ENCODE peak calls at places on chromosome 10, in ten cellular contexts. I, N, C, T, O, V, S, P, A and R are unnamed samples.

GRCh38 chr10:24241536-24241935 is 32.6 kb downstream of the KIAA1217 start:
- DNase-seq in I (no peak), N (no peak), C (no peak), T (no peak), O (no peak), V (no peak), S (no peak), P (no peak), A (no peak), R (no peak)

GRCh38 chr10:51063659-51064535 is 10.4 kb upstream of the PRKG1 start:
- DNase-seq in I (no peak), N (no peak), C (no peak), T (peak; percentile 16), O (no peak), V (peak; percentile 44), S (peak; percentile 35), P (no peak), A (no peak), R (peak; percentile 37)

GRCh38 chr10:13046861-13047528 is 45.5 kb upstream of the CCDC3 start:
- DNase-seq in I (no peak), N (no peak), C (no peak), T (no peak), O (no peak), V (no peak), S (no peak), P (no peak), A (no peak), R (no peak)

GRCh38 chr10:63166742-63167258 is 33.7 kb downstream of the NRBF2 start:
- DNase-seq in I (no peak), N (no peak), C (no peak), T (peak; percentile 78), O (peak; percentile 27), V (peak; percentile 89), S (peak; percentile 69), P (no peak), A (no peak), R (peak; percentile 79)

GRCh38 chr10:120415709-120416330 is 41.2 kb upstream of the PLPP4 start:
- DNase-seq in I (no peak), N (no peak), C (no peak), T (no peak), O (no peak), V (no peak), S (peak; percentile 97), P (no peak), A (no peak), R (no peak)

GRCh38 chr10:121312582-121312981 is 285.7 kb downstream of the FGFR2 start:
- DNase-seq in I (no peak), N (no peak), C (no peak), T (no peak), O (no peak), V (no peak), S (no peak), P (no peak), A (no peak), R (no peak)

GRCh38 chr10:33134011-33134751 is 176.2 kb upstream of the ITGB1 start:
- DNase-seq in I (peak; percentile 63), N (no peak), C (no peak), T (no peak), O (peak; percentile 80), V (peak; percentile 48), S (peak; percentile 99), P (no peak), A (no peak), R (peak; percentile 99)

GRCh38 chr10:89627863-89628262 is 17.2 kb downstream of the PANK1 start:
- DNase-seq in I (no peak), N (no peak), C (no peak), T (no peak), O (no peak), V (no peak), S (no peak), P (no peak), A (no peak), R (no peak)

GRCh38 chr10:91856637-91857036 is 52.6 kb downstream of the FGFBP3 start:
- DNase-seq in I (no peak), N (no peak), C (no peak), T (peak; percentile 5), O (no peak), V (no peak), S (no peak), P (no peak), A (no peak), R (peak; percentile 5)

GRCh38 chr10:10629512-10629911 is 388.2 kb upstream of the CELF2 start:
- DNase-seq in I (no peak), N (no peak), C (no peak), T (no peak), O (no peak), V (no peak), S (peak; percentile 3), P (no peak), A (no peak), R (no peak)

GRCh38 chr10:10126231-10126630 is 891.4 kb upstream of the CELF2 start:
- DNase-seq in I (no peak), N (no peak), C (no peak), T (no peak), O (no peak), V (no peak), S (peak; percentile 15), P (no peak), A (no peak), R (no peak)

GRCh38 chr10:83724471-83725241 is 414.7 kb upstream of the GHITM start:
- DNase-seq in I (no peak), N (no peak), C (no peak), T (no peak), O (no peak), V (no peak), S (no peak), P (no peak), A (no peak), R (no peak)

GRCh38 chr10:115827180-115827579 is 445.8 kb downstream of the GFRA1 start:
- DNase-seq in I (no peak), N (peak; percentile 29), C (no peak), T (no peak), O (no peak), V (no peak), S (peak; percentile 88), P (no peak), A (no peak), R (no peak)

GRCh38 chr10:72276013-72276387 is 2.3 kb downstream of the DDIT4 start:
- DNase-seq in I (no peak), N (no peak), C (no peak), T (no peak), O (no peak), V (no peak), S (no peak), P (peak; percentile 81), A (no peak), R (peak; percentile 66)

DNA sequence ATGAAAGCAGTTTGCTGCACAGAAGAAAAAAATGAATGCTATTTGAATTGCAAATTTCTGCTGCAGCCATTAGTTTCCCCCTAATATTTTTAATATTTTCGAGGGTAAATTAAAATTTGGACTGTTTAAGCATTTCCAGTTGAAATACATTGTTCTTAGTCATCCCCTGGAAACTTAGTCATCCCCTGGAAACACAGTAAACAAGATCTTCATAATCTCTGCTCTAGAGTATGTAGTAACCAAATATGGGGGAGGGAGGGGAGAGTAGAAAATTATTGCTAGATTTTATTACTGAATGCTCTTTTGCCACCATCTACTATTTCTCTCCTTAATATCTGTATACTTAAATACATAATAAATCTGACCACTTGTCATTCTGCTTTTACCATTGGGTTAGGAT is 1053.3 kb downstream of the SORCS1 start:
- DNase-seq in I (no peak), N (no peak), C (no peak), T (no peak), O (no peak), V (no peak), S (no peak), P (no peak), A (no peak), R (no peak)
- H3K9me3 ChIP-seq in I (no peaks in the 10 kb centered on the region), N (no peaks in the 10 kb centered on the region), C (peaks cover under 1% of the 10 kb centered on the region), T (no peaks in the 10 kb centered on the region), O (no peaks in the 10 kb centered on the region), V (no peaks in the 10 kb centered on the region), S (no peaks in the 10 kb centered on the region), P (no peaks in the 10 kb centered on the region), A (no peaks in the 10 kb centered on the region), R (no peaks in the 10 kb centered on the region)

GRCh38 chr10:102691701-102692100 is 22.5 kb downstream of the ARL3 start:
- DNase-seq in I (no peak), N (no peak), C (no peak), T (no peak), O (no peak), V (no peak), S (no peak), P (no peak), A (no peak), R (no peak)
- H3K4me1 ChIP-seq in I (no peaks in the 10 kb centered on the region), N (no peaks in the 10 kb centered on the region), C (no peaks in the 10 kb centered on the region), T (no peaks in the 10 kb centered on the region), O (peaks cover 6% of the 10 kb centered on the region), V (no peaks in the 10 kb centered on the region), S (no peaks in the 10 kb centered on the region), P (no peaks in the 10 kb centered on the region), A (no peaks in the 10 kb centered on the region), R (no peaks in the 10 kb centered on the region)

GRCh38 chr10:124221356-124222297 is 128.2 kb upstream of the CHST15 start:
- DNase-seq in I (no peak), N (no peak), C (no peak), T (peak; percentile 74), O (no peak), V (no peak), S (peak; percentile 72), P (no peak), A (no peak), R (no peak)
- H3K4me3 ChIP-seq in I (no peak overlapping the region), N (no peak overlapping the region), C (no peak overlapping the region), T (peak overlapping the region; percentile 33), O (no peak overlapping the region), V (no peak overlapping the region), S (no peak overlapping the region), P (no peak overlapping the region), A (no peak overlapping the region), R (no peak overlapping the region)

GRCh38 chr10:130282492-130283233 is 146.5 kb downstream of the GLRX3 start:
- DNase-seq in I (no peak), N (no peak), C (no peak), T (no peak), O (no peak), V (no peak), S (no peak), P (no peak), A (no peak), R (no peak)

DNA sequence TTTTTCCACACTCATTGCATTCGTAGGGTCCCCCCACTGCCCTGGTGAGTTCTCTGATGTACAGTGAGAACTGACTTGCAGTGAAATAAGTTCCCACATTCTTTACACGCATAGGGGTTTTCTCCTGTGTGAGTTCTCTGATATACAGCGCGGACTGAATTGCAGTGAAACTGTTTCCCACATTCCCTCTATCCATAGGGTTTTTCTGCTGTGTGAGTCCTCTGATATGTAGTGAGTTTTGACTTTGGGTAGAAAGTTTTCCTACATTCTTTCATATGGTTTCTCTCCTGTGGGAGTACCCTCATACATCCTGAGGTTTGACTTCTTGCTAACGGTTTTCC is 147.0 kb downstream of the GLRX3 start:
- DNase-seq in I (no peak), N (no peak), C (no peak), T (no peak), O (no peak), V (no peak), S (no peak), P (no peak), A (no peak), R (no peak)
- H3K9me3 ChIP-seq in I (peaks cover 48% of the 10 kb centered on the region), N (peaks cover 83% of the 10 kb centered on the region), C (peaks cover 76% of the 10 kb centered on the region), T (peaks cover 29% of the 10 kb centered on the region), O (no peaks in the 10 kb centered on the region), V (peaks cover 59% of the 10 kb centered on the region), S (no peaks in the 10 kb centered on the region), P (peaks cover 100% of the 10 kb centered on the region), A (no peaks in the 10 kb centered on the region), R (peaks cover 5% of the 10 kb centered on the region)

DNA sequence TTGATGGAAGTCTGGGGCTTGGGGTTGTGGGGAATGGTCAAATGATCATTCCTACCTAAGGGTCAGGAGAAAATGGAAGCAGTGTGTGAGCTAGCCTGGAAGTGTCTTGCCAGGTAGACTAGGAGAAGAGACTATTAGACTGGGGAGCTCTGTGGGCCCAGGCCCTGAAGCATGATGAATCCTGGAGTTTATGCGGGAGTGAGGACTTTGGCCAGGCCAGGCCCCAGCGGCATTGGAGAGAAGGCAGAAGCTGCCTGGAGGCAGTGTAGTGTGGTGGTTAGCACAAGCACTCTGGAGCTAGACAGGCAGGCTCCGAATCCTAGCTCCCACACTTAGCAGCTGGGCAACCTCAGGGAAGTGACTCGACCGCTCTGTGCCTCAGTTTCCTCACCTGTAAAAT is 29.3 kb downstream of the ZMIZ1 start:
- DNase-seq in I (no peak), N (no peak), C (no peak), T (no peak), O (no peak), V (no peak), S (no peak), P (no peak), A (no peak), R (peak; percentile 53)
- H3K4me1 ChIP-seq in I (peaks cover 22% of the 10 kb centered on the region), N (peaks cover 100% of the 10 kb centered on the region), C (peaks cover 100% of the 10 kb centered on the region), T (peaks cover 94% of the 10 kb centered on the region), O (peaks cover 10% of the 10 kb centered on the region), V (peaks cover 11% of the 10 kb centered on the region), S (peaks cover 53% of the 10 kb centered on the region), P (peaks cover 100% of the 10 kb centered on the region), A (peaks cover 69% of the 10 kb centered on the region), R (peaks cover 24% of the 10 kb centered on the region)